ENCODE peak calls at places on chromosomes 5 and 9, in four cellular contexts. Y is breast epithelium, K is cardiac fibroblast, P is PC-3. T is an unnamed sample.

GRCh38 chr5:169581580-169582227 is 1.9 kb upstream of the SPDL1 start:
- DNase-seq in K (peak), P (peak), Y (no peak), T (peak)

GRCh38 chr5:14424011-14424685 is 157.4 kb upstream of the OTULINL start:
- DNase-seq in K (no peak), P (no peak), Y (no peak), T (no peak)

GRCh38 chr5:75933489-75933888 is 149.7 kb upstream of the SV2C start:
- DNase-seq in K (no peak), Y (no peak), P (no peak), T (no peak)

GRCh38 chr5:2901511-2901910 is 150.0 kb upstream of the IRX2 start:
- DNase-seq in Y (no peak), K (no peak), P (no peak), T (no peak)

GRCh38 chr9:4844031-4844430 is 51.3 kb downstream of the RCL1 start:
- DNase-seq in Y (no peak), K (no peak), P (no peak), T (no peak)

GRCh38 chr5:80754900-80755299 is 100.1 kb upstream of the DHFR start:
- DNase-seq in P (no peak), Y (no peak), K (no peak), T (no peak)

GRCh38 chr5:120447706-120448239 is 16.3 kb upstream of the PRR16 start:
- DNase-seq in Y (no peak), K (no peak), P (peak), T (no peak)

GRCh38 chr9:70021026-70021571 is 22.5 kb upstream of the MAMDC2 start:
- DNase-seq in K (peak), Y (no peak), P (peak), T (no peak)

GRCh38 chr5:55800924-55801323 is 50.2 kb upstream of the IL31RA start:
- DNase-seq in Y (no peak), K (no peak), P (no peak), T (no peak)

GRCh38 chr5:66498791-66499207 is 97.4 kb upstream of the MAST4 start:
- DNase-seq in Y (no peak), K (peak), P (peak), T (no peak)

GRCh38 chr9:129183495-129184308 is 5.6 kb upstream of the IER5L start:
- DNase-seq in K (no peak), P (no peak), Y (no peak), T (no peak)

GRCh38 chr5:172870261-172870806 is 36.3 kb downstream of the ERGIC1 start:
- DNase-seq in K (peak), P (peak), Y (peak), T (peak)

GRCh38 chr9:41229408-41230401 is 40.6 kb upstream of the ZNG1F start:
- DNase-seq in K (no peak), Y (no peak), P (no peak), T (peak)

GRCh38 chr9:134049772-134050588 is 17.8 kb downstream of the BRD3 start:
- DNase-seq in P (no peak), Y (no peak), K (no peak), T (no peak)

GRCh38 chr5:4275232-4275631 is 679.6 kb downstream of the IRX1 start:
- DNase-seq in P (no peak), Y (no peak), K (no peak), T (no peak)

GRCh38 chr9:91043041-91043740 is 241.6 kb downstream of the SYK start:
- DNase-seq in P (no peak), K (no peak), Y (no peak), T (no peak)

GRCh38 chr5:73764996-73765395 is 139.0 kb downstream of the ARHGEF28 start:
- DNase-seq in P (peak), K (no peak), Y (no peak), T (no peak)

GRCh38 chr5:64140018-64140417 is 25.6 kb upstream of the RNF180 start:
- DNase-seq in K (no peak), P (no peak), Y (no peak), T (no peak)

GRCh38 chr9:130500340-130500771 is 55.6 kb downstream of the ASS1 start:
- DNase-seq in Y (no peak), K (no peak), P (peak), T (no peak)

GRCh38 chr5:58019614-58020013 is 440.3 kb downstream of the PLK2 start:
- DNase-seq in Y (no peak), P (no peak), K (peak), T (no peak)

GRCh38 chr9:33498387-33498786 is 24.7 kb upstream of the NOL6 start:
- DNase-seq in Y (no peak), P (peak), K (peak), T (no peak)

GRCh38 chr5:148857474-148857873 is 31.1 kb downstream of the ADRB2 start:
- DNase-seq in K (no peak), P (no peak), Y (no peak), T (no peak)

GRCh38 chr5:136132087-136132486 is 558 bp upstream of the SMAD5 start:
- DNase-seq in Y (no peak), P (no peak), K (peak), T (no peak)

GRCh38 chr9:110069326-110070248 is 138.4 kb downstream of the C9orf152 start:
- DNase-seq in P (peak), Y (no peak), K (peak), T (peak)

GRCh38 chr9:106284300-106284699 is 578.7 kb upstream of the ZNF462 start:
- DNase-seq in P (peak), K (no peak), Y (no peak), T (no peak)

GRCh38 chr5:343461-344401 is 22.2 kb downstream of the AHRR start:
- DNase-seq in Y (peak), P (peak), K (peak), T (no peak)

GRCh38 chr5:79416499-79416898 is 97.4 kb downstream of the HOMER1 start:
- DNase-seq in K (peak), Y (no peak), P (no peak), T (no peak)

GRCh38 chr5:59357421-59357977 is 536.0 kb downstream of the PDE4D start:
- DNase-seq in Y (no peak), P (no peak), K (peak), T (no peak)

GRCh38 chr5:112616812-112617547 is 120.7 kb upstream of the APC start:
- DNase-seq in P (no peak), Y (no peak), K (no peak), T (no peak)

GRCh38 chr5:37071901-37072581 is 177.1 kb downstream of the CPLANE1 start:
- DNase-seq in K (peak), Y (no peak), P (peak), T (no peak)

DNA sequence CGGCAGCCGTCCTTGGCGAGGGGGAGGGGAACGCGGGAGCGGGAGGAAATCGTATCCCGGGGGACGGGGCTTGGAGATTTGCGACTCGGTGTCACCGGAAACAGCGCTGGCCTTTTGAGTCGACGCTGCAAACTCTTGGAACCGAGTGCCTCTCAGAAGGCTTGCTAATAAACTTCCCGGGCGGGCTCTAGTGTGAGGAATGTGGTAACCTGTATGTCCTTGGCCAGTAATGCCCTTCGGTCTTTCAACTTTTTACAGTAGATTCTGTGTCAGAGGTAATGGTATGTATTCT is 82.7 kb downstream of the PTPDC1 start:
- DNase-seq in K (no peak), Y (no peak), P (no peak), T (no peak)
- TF ChIP-seq CTCF in K (no peak), Y (no peak), P (no peak), T (no peak)

DNA sequence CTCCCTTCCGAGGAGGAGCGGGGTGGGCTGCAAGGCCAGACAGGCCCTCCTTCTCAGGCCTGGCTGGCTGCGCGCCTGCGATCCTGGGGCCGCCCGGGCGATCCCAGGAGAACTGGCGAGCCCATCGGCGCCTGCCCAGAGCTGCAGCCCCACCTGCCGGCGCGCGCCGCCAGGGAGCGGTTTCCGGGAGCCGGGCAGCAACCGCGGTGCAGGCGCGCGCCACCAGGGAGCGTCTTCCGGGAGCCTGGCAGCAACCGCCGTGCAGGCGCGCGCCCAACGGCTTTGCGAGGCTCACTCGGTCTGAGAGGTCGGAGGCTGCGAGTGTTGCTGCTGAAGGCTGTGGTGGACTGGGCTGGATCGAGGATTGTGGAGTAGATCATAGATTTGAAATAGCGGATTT is 668.7 kb downstream of the SPATA31A6 start:
- DNase-seq in K (peak), P (peak), Y (no peak), T (no peak)
- TF ChIP-seq CTCF in K (peak), P (peak), Y (no peak), T (no peak)

DNA sequence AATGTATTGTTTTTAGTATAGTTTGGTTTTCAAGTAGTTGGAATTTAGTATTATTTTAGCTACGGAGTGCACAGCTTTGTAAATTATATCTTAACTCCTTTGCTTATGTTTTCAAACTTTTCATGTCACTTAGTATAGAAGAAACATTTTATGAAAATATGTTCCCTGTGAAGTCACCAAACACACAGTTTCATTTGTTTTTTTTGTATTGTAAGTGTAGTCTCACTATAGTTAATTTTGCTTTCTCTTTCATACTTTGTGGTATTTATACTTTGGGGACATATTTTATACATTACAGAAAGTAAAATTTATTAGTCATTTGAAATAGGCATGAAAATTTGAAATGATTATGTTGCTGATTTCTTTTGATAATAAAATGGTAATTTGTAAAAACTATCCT is 5.0 kb downstream of the CHSY3 start:
- DNase-seq in P (no peak), Y (no peak), K (no peak), T (no peak)
- TF ChIP-seq CTCF in P (no peak), Y (no peak), K (no peak), T (no peak)

DNA sequence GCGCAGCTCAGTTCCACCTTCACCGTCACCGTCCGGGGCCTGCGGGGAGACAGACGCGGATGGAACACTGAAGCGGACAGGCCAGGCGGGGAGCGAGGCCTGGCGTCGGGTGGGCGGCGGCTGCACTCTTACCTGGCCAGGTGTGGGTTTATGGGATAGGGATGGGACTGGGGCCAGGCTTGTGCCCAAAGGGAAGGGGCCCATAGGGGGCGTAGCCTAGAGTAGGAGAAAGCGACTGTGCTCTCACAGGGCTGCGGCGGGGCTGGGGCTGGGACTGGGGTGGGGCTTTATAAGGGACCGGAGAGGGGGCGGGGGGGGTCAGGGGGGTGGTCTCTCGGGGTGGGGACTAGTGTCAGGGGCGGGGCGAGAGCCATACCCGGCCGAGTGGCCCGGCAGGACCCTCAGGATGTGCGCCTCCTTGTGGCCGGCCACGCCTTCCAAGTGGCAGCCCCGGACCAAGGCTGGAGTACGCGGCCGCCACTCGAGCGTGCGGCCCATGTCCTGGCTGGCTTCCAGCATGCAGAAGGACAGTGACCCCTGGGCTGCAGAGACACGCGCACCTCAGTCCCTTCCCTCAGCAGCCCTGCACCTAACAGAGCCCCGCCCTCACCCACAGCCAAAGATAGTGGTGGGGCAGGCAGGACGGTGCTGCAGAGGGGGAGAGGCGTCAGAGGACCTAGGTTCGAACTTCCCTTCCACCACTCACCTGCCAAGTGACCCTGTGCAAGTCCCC is 22.8 kb downstream of the FPGS start:
- DNase-seq in Y (no peak), P (no peak), K (no peak), T (no peak)
- TF ChIP-seq CTCF in Y (no peak), P (peak), K (peak), T (peak)

DNA sequence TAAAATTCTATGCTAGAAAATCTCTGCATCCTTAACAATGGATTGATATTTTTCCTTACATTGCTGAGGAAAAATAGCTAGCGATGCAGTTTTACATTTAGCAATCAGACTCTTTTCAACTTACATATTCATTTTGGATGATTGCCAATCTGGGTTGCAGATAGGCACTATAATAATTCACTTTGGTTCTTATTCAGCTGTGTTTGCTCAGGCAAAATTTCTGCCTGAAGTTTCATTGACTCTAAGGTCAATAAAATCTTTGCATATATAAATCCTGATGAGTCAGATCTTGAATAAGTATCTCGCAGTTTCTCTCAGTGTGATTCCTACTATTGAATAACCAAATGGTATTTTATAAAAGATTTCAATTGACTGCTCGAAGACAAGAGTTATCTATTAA is 1105.8 kb downstream of the CDH18 start:
- DNase-seq in K (no peak), P (peak), Y (no peak), T (no peak)
- TF ChIP-seq CTCF in K (no peak), P (no peak), Y (no peak), T (no peak)

GRCh38 chr9:86946712-86947145 is 577 bp downstream of the GAS1 start:
- DNase-seq in P (no peak), K (peak), Y (peak), T (peak)

GRCh38 chr9:86945868-86946711 is 1.2 kb downstream of the GAS1 start:
- DNase-seq in K (peak), Y (peak), P (peak), T (no peak)

GRCh38 chr9:86947146-86948081 is at the start of gene GAS1:
- DNase-seq in Y (peak), K (peak), P (peak), T (peak)

GRCh38 chr9:86944974-86945867 is 2.1 kb downstream of the GAS1 start:
- DNase-seq in K (peak), Y (no peak), P (no peak), T (no peak)

DNA sequence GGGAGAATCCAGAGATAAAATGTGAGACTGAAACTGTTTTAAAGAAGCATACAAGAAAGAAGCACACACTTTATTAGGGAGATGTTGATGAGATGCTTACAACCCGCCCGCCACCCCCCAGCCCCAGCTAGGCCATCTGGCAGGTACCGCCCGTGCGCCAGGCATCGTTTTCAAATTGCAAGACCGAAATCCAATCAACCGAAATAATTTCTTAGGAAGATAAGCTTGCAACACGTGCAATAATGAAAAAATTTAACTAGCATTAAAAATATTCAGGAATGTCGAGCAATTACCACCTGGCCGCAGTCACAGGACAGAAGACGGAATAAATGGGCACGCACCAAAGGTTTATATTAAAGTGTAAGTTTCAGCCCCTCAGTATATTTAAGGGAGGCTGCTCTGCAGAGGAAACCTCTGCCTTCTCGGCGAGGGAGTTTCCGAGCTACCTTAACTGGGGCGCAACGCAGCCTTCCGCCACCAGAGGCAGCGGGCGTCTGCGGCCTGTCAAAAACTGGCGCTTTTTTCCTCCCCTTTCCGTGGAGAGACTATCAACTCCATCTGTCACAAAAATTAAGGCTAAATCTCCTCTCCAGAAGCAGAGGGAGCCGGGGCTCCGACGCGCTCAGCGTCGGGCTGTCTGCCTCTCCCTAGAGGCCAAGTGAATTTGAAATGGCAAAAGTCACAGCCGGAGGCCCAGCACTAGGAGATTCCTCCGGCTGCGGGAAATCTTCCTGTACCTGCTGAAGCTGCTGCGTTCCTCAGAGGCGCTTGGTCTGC is 1.0 kb upstream of the GAS1 start:
- DNase-seq in P (peak), Y (peak), K (peak), T (peak)
- TF ChIP-seq CTCF in P (peak), Y (peak), K (peak), T (peak)

DNA sequence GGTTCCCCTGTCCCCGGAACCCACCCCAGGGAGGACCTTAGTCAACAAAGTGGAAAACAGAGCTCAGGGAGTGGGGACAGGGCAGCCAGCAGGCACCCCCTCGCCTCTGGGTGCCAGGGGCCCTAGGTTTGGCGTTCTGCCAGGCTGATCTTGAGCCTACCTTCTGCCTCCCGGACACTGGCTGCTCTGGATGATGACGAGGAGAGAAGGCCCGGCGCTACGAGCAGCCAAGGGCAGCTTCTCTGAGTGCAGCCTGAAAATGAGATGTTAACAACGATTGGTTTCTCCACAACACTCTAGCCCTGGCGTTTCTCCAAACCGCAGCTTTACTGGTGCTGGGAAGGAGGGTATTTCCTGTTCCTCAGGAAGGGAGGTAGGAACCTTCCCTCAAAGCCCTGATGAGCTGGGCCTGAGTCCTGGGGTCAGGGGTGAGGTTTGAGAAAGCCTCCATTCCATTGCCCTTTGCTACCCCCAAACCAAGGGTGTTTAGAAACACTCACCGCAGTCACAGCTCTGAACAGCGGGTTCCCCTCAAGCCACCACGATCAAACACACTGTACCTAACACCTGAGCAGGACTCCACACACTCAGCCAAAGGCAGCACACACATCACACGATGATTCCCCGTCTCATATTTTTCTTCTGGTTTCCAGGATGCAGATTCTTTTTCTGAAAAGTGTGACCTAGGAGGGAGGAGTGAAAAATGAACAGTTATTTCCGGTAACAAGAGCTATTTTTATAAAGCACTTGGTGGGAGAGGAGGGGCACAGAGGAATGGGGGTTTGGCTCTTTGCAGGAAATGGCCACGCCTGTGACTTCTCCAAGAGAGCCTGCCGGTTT is at the start of gene STING1:
- DNase-seq in P (peak), K (peak), Y (peak), T (peak)
- TF ChIP-seq CTCF in P (no peak), K (no peak), Y (no peak), T (no peak)